ENCODE peak calls at places on chromosome 6, in ten cellular contexts. L is stomach, M is uterus, Z is Peyer's patch, N is breast epithelium, J is transverse colon, A is HepG2, V is adrenal gland, E is body of pancreas, I is A549. Y is an unnamed sample.

GRCh38 chr6:9116026-9116425 is 680.7 kb upstream of the SLC35B3 start:
- DNase-seq in L (no peak), M (no peak), Z (no peak), N (no peak), J (no peak), A (no peak), V (no peak), E (no peak), I (no peak), Y (no peak)

GRCh38 chr6:40585661-40586269 is 1.4 kb downstream of the LRFN2 start:
- DNase-seq in L (no peak), M (no peak), Z (no peak), N (no peak), J (no peak), A (no peak), V (no peak), E (no peak), I (no peak), Y (no peak)

GRCh38 chr6:158411998-158412397 is 99.7 kb downstream of the TULP4 start:
- DNase-seq in L (no peak), M (no peak), Z (no peak), N (no peak), J (no peak), A (no peak), V (no peak), E (no peak), I (no peak), Y (no peak)

GRCh38 chr6:35166160-35166919 is 25.2 kb upstream of the TCP11 start:
- DNase-seq in L (peak), M (no peak), Z (no peak), N (no peak), J (peak), A (no peak), V (no peak), E (no peak), I (no peak), Y (no peak)

GRCh38 chr6:166786704-166787293 is 159.7 kb upstream of the RPS6KA2 start:
- DNase-seq in L (no peak), M (no peak), Z (no peak), N (no peak), J (no peak), A (peak), V (peak), E (no peak), I (peak), Y (no peak)

GRCh38 chr6:65708162-65708561 is 1.1 kb upstream of the EYS start:
- DNase-seq in L (no peak), M (no peak), Z (no peak), N (no peak), J (no peak), A (no peak), V (no peak), E (no peak), I (no peak), Y (no peak)

GRCh38 chr6:26025047-26025893 is 62.0 kb upstream of the HFE start:
- DNase-seq in L (no peak), M (no peak), Z (no peak), N (no peak), J (no peak), A (peak), V (peak), E (no peak), I (no peak), Y (no peak)

GRCh38 chr6:157652601-157653363 is 170.3 kb upstream of the SNX9 start:
- DNase-seq in L (no peak), M (no peak), Z (no peak), N (peak), J (no peak), A (no peak), V (no peak), E (peak), I (no peak), Y (peak)

GRCh38 chr6:40999498-41000070 is 39.4 kb downstream of the UNC5CL start:
- DNase-seq in L (peak), M (peak), Z (peak), N (no peak), J (peak), A (peak), V (peak), E (peak), I (peak), Y (peak)

GRCh38 chr6:31585531-31585930 is 546 bp upstream of the LST1 start:
- DNase-seq in L (no peak), M (no peak), Z (no peak), N (no peak), J (no peak), A (peak), V (no peak), E (no peak), I (no peak), Y (peak)

GRCh38 chr6:167745660-167746376 is 80.9 kb upstream of the AFDN start:
- DNase-seq in L (peak), M (peak), Z (no peak), N (no peak), J (no peak), A (no peak), V (no peak), E (peak), I (no peak), Y (no peak)

GRCh38 chr6:37903671-37904355 is 84.3 kb downstream of the ZFAND3 start:
- DNase-seq in L (no peak), M (no peak), Z (no peak), N (no peak), J (no peak), A (peak), V (no peak), E (no peak), I (no peak), Y (no peak)

GRCh38 chr6:151240036-151240685 is 394 bp downstream of the AKAP12 start:
- DNase-seq in L (peak), M (peak), Z (peak), N (no peak), J (peak), A (no peak), V (peak), E (peak), I (peak), Y (peak)

GRCh38 chr6:31778999-31779885 is 2.1 kb upstream of the VWA7 start:
- DNase-seq in L (peak), M (no peak), Z (no peak), N (no peak), J (no peak), A (no peak), V (no peak), E (no peak), I (no peak), Y (no peak)

GRCh38 chr6:21946298-21946783 is 350.5 kb downstream of the PRL start:
- DNase-seq in L (no peak), M (no peak), Z (no peak), N (no peak), J (no peak), A (no peak), V (no peak), E (no peak), I (no peak), Y (no peak)

GRCh38 chr6:3162565-3163247 is 5.4 kb upstream of the TUBB2A start:
- DNase-seq in L (peak), M (peak), Z (peak), N (peak), J (peak), A (peak), V (peak), E (peak), I (peak), Y (peak)

GRCh38 chr6:9494864-9495263 is 920.0 kb downstream of the TFAP2A start:
- DNase-seq in L (no peak), M (no peak), Z (no peak), N (no peak), J (no peak), A (no peak), V (no peak), E (no peak), I (no peak), Y (no peak)

GRCh38 chr6:73515204-73516101 is 5.4 kb downstream of the EEF1A1 start:
- DNase-seq in L (peak), M (peak), Z (peak), N (no peak), J (peak), A (peak), V (peak), E (peak), I (no peak), Y (peak)

GRCh38 chr6:118500130-118501015 is 47.7 kb upstream of the PLN start:
- DNase-seq in L (no peak), M (no peak), Z (no peak), N (no peak), J (no peak), A (no peak), V (no peak), E (no peak), I (no peak), Y (no peak)

GRCh38 chr6:13303668-13304017 is 24.7 kb downstream of the TBC1D7 start:
- DNase-seq in L (peak), M (peak), Z (peak), N (no peak), J (peak), A (no peak), V (peak), E (peak), I (no peak), Y (peak)

GRCh38 chr6:152459245-152459644 is 177.9 kb downstream of the SYNE1 start:
- DNase-seq in L (no peak), M (no peak), Z (no peak), N (no peak), J (no peak), A (no peak), V (no peak), E (no peak), I (no peak), Y (no peak)

GRCh38 chr6:33589723-33590530 is 9.9 kb upstream of the BAK1 start:
- DNase-seq in L (peak), M (peak), Z (peak), N (no peak), J (peak), A (peak), V (peak), E (peak), I (peak), Y (no peak)

GRCh38 chr6:20943036-20943627 is 408.9 kb downstream of the CDKAL1 start:
- DNase-seq in L (no peak), M (no peak), Z (no peak), N (no peak), J (no peak), A (no peak), V (no peak), E (no peak), I (no peak), Y (no peak)

GRCh38 chr6:149492798-149493165 is 8.0 kb upstream of the ZC3H12D start:
- DNase-seq in L (no peak), M (no peak), Z (no peak), N (no peak), J (no peak), A (no peak), V (no peak), E (no peak), I (no peak), Y (no peak)

GRCh38 chr6:11008821-11009220 is 35.3 kb downstream of the ELOVL2 start:
- DNase-seq in L (no peak), M (no peak), Z (no peak), N (no peak), J (no peak), A (no peak), V (no peak), E (no peak), I (no peak), Y (no peak)

GRCh38 chr6:36757206-36757605 is 59.6 kb downstream of the RAB44 start:
- DNase-seq in L (no peak), M (no peak), Z (peak), N (no peak), J (peak), A (no peak), V (no peak), E (no peak), I (no peak), Y (no peak)

GRCh38 chr6:5067305-5067704 is 17.8 kb upstream of the PPP1R3G start:
- DNase-seq in L (no peak), M (no peak), Z (no peak), N (no peak), J (no peak), A (no peak), V (no peak), E (no peak), I (no peak), Y (no peak)

GRCh38 chr6:10954590-10955010 is 67.7 kb downstream of the SYCP2L start:
- DNase-seq in L (peak), M (peak), Z (peak), N (peak), J (peak), A (peak), V (peak), E (peak), I (peak), Y (peak)

GRCh38 chr6:168247456-168248147 is 72.0 kb downstream of the DACT2 start:
- DNase-seq in L (peak), M (no peak), Z (no peak), N (no peak), J (peak), A (peak), V (no peak), E (peak), I (peak), Y (no peak)

GRCh38 chr6:51466427-51466826 is 621.0 kb downstream of the PKHD1 start:
- DNase-seq in L (no peak), M (no peak), Z (no peak), N (no peak), J (no peak), A (no peak), V (no peak), E (no peak), I (no peak), Y (no peak)

GRCh38 chr6:27889275-27889627 is 22.9 kb downstream of the OR2B2 start:
- DNase-seq in L (no peak), M (no peak), Z (no peak), N (no peak), J (no peak), A (no peak), V (no peak), E (no peak), I (no peak), Y (no peak)

DNA sequence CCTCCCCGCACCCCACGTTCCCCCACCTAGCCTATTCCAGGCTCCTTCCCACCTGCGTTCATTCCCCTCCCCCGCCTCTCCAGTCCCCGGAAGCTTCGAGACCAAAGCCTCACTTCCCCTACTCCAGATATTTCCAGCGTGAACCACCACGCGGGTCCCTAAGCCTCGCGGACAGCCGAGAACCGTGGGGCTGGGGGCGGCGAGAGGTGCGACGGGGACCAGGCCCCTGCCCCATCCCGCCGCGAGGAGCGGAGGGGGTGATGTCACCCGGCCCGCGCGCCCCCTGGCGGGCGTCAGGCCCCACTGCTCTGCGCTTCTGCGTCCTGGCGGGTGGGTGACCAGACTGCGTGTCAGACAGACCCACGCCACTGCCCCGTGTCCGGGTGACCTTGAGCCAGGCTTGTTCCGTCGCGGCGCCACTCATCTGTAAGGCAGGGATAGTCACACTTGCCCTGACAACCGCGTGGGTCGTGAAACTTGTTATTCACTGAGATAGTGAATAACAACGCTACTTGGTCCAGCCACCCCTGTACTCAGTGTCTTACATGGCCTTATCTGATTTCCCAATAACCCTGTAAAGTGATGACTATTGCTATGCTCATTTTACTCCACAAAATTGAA is 9.0 kb upstream of the HSP90AB1 start:
- DNase-seq in L (peak), M (peak), Z (peak), N (peak), J (peak), A (peak), V (peak), E (peak), I (peak), Y (peak)
- TF ChIP-seq POLR2A in L (no peak), M (peak), Z (no peak), N (peak), J (peak), A (no peak), V (peak), E (peak), I (peak), Y (no peak)

DNA sequence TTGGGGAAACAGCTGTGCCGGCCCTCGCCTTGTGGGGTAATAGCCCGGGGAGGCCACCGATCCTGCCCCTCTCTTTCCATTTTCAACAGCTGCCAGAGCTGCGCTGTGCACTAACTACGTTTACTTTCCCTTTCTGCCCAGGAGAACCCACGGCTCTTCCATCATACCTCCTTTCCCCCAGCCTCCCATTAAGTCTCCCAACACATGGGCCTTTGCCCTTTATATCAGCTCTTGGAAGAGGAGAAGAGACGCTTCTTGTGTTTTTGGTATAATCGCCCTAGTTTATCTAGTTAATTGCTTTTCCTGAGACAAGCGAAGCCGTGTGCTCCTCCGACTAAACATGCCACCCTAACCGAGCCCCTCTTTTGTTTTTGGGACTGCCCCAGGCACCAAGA is 664 bp downstream of the UBR2 start:
- DNase-seq in L (peak), M (no peak), Z (no peak), N (no peak), J (no peak), A (peak), V (no peak), E (no peak), I (peak), Y (no peak)
- H3K4me3 ChIP-seq in L (peak), M (peak), Z (peak), N (peak), J (peak), A (peak), V (peak), E (peak), I (peak), Y (peak)

DNA sequence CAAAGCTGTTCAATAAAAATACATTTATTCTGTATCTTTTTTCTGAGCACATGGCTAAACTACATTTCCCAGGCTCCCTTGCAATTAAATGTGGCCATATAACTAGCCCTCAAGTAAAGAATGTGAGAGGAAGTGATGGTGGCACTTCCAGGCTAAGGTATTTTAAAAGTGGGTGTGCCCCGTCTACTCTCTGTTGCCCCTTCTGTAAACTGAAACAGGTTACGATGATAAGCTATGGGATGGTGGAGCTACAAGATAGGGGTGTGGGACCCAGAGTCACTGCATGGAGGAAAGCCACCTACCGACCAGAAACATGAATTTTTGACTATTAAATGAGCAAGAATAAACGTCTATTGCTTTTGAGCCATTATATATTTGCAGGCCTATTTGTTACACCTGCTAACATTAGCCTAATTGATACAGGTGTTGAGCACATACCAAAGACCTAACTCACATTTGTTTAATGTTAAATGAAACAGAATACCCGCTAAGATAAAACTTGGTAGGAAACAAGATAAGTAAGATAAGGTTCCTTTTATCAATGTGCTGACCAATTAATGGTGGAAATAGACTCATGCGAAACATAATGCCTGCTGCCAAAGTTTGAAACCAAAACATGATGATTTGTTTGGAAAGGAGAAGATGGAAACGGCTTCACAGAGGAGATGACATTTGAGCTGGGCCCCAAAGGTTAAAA is 3.0 kb downstream of the FYN start:
- DNase-seq in L (no peak), M (no peak), Z (no peak), N (no peak), J (no peak), A (peak), V (no peak), E (no peak), I (no peak), Y (no peak)
- TF ChIP-seq CTCF in L (no peak), M (no peak), Z (no peak), N (no peak), J (no peak), A (peak), V (no peak), E (no peak), I (no peak), Y (no peak)

DNA sequence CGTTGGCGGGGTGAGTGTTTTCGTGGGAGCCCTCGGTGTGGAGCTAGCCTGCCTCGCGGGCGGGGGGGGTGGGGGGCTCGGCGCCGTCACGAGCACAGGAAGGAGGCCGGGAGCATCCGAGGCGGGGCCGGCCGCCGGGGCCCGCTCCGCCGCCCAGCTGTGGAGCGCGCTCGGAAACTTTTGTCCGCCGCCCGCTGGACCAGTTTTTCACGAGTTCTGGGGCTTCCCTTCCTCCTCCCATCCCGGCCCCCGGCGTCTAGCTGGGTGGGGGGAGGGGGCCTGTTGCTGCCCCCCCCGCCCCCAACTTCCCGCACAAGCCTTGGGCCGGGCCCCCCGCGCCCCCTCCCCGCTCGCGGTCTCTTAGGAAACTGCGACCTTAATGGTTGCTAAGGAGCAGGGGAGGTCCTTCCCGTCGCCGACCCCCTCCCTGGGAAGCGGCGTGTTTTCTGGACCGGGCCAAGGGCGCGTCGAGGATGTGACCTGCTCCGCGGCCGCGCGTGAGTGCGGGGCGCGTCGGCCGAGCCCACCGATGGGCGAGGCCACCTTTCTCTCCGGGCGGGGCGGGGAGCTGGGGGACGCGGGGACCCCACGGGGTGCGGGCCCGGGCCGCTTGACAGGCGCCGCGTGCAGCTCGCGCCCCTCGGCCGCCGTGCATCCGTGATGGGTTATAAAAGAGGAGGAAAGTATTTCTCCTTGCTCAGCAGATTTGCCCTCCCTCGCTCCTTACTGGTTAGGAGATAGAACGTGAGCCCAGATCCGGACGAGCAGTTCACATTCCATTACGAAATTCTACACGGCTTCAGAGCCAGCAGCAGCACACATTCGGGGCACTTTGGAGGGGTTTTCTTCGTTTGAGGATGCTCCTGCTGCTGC is 1.4 kb downstream of the RREB1 start:
- DNase-seq in L (peak), M (peak), Z (peak), N (peak), J (peak), A (peak), V (peak), E (peak), I (peak), Y (peak)
- TF ChIP-seq POLR2A in L (no peak), M (peak), Z (peak), N (no peak), J (peak), A (no peak), V (peak), E (no peak), I (no peak), Y (no peak)

GRCh38 chr6:165722022-165722421 is 59.0 kb upstream of the PDE10A start:
- DNase-seq in L (no peak), M (no peak), Z (no peak), N (no peak), J (no peak), A (no peak), V (no peak), E (no peak), I (no peak), Y (no peak)
- H3K4me3 ChIP-seq in L (no peak), M (no peak), Z (no peak), N (no peak), J (no peak), A (no peak), V (no peak), E (no peak), I (no peak), Y (no peak)

DNA sequence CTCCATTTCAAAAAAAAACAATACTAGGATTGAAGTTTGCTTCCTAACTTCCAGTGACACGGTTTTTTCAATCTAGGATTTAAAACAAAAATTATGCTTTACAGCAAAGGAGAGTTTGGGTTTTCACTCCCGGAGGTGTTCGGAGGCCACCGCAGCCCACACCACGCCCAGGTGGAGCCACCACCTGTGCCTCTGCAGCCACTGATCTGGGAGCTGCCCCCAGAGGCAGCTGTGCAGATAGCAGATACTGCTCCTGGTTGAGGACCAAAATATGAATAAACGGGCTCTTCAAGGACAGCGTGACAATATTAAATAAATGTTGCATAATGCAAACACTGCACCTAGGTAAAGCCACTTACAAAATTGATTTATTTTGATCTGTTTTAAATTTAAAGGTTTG is 30.2 kb downstream of the DLL1 start:
- DNase-seq in L (no peak), M (no peak), Z (no peak), N (no peak), J (no peak), A (no peak), V (no peak), E (peak), I (peak), Y (no peak)
- TF ChIP-seq CTCF in L (no peak), M (no peak), Z (no peak), N (no peak), J (no peak), A (peak), V (no peak), E (peak), I (no peak), Y (no peak)

Y was measured in lower leg skin.